ENCODE peak calls at places on chromosomes 1 and 21, in five cellular contexts. F is HEK293T, I is GM12878, O is NT2/D1, V is HepG2. U is an unnamed sample.

GRCh38 chr1:234962340-234962989 is 166.2 kb downstream of the TOMM20 start:
- DNase-seq in F (no peak), I (peak), O (no peak), V (peak), U (no peak)

GRCh38 chr1:25031601-25031965 is 101.5 kb upstream of the RUNX3 start:
- DNase-seq in F (no peak), I (no peak), O (no peak), V (no peak), U (no peak)

GRCh38 chr1:184022651-184023050 is 14.9 kb downstream of the COLGALT2 start:
- DNase-seq in F (no peak), I (no peak), O (no peak), V (no peak), U (no peak)

GRCh38 chr1:160544647-160545046 is 21.6 kb upstream of the SLAMF6 start:
- DNase-seq in F (no peak), I (no peak), O (no peak), V (no peak), U (no peak)

GRCh38 chr1:21520899-21521716 is 11.9 kb downstream of the ALPL start:
- DNase-seq in F (no peak), I (no peak), O (no peak), V (no peak), U (no peak)

GRCh38 chr1:3071507-3072177 is 2.6 kb downstream of the PRDM16 start:
- DNase-seq in F (no peak), I (no peak), O (no peak), V (no peak), U (no peak)

GRCh38 chr21:45874716-45875415 is 106.7 kb upstream of the COL6A1 start:
- DNase-seq in F (no peak), I (no peak), O (no peak), V (peak), U (no peak)

GRCh38 chr1:17919525-17920439 is 164.6 kb downstream of the ACTL8 start:
- DNase-seq in F (peak), I (no peak), O (peak), V (no peak), U (peak)

GRCh38 chr1:17128361-17128760 is 9.1 kb upstream of the PADI2 start:
- DNase-seq in F (no peak), I (no peak), O (no peak), V (no peak), U (no peak)

GRCh38 chr1:212288614-212289013 is 3.4 kb downstream of the PPP2R5A start:
- DNase-seq in F (no peak), I (no peak), O (no peak), V (no peak), U (no peak)

GRCh38 chr1:101275672-101276071 is 38.9 kb downstream of the S1PR1 start:
- DNase-seq in F (no peak), I (no peak), O (no peak), V (no peak), U (no peak)
- TF ChIP-seq SUZ12 in F (no peak), I (no peak), O (no peak), V (no peak), U (no peak)

GRCh38 chr1:96865731-96866684 is 144.4 kb downstream of the PTBP2 start:
- DNase-seq in F (no peak), I (no peak), O (no peak), V (no peak), U (no peak)
- TF ChIP-seq SUZ12 in F (no peak), I (no peak), O (no peak), V (no peak), U (no peak)

GRCh38 chr1:154276797-154277196 is 4.4 kb downstream of the HAX1 start:
- DNase-seq in F (no peak), I (no peak), O (peak), V (no peak), U (no peak)
- TF ChIP-seq SUZ12 in F (no peak), I (no peak), O (no peak), V (no peak), U (no peak)

DNA sequence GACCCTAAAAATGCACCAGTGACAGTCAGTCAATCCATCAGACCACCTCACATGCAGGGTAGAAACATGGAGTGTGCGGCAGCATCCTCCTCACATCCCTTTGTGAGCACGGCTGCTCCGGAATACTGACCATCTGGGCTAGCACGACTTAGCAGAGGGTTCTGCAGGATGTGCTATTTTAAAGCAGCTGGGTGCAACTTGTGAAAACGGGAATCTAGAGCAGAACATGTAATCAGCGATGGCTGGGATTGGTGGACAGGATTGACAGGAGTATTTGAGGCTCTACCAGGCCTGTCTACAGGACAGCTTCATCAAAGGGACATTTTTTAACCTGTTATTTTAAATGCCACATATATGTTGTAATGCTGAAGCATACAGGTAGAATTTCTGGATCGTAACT is 16.8 kb upstream of the PLEKHM2 start:
- DNase-seq in F (no peak), I (no peak), O (no peak), V (no peak), U (no peak)
- TF ChIP-seq SUZ12 in F (no peak), I (no peak), O (no peak), V (no peak), U (no peak)

GRCh38 chr1:4488018-4488417 is 166.4 kb upstream of the AJAP1 start:
- DNase-seq in F (no peak), I (no peak), O (no peak), V (no peak), U (no peak)

GRCh38 chr1:4486408-4487120 is 167.8 kb upstream of the AJAP1 start:
- DNase-seq in F (no peak), I (no peak), O (no peak), V (no peak), U (no peak)

GRCh38 chr1:4483031-4483625 is 171.3 kb upstream of the AJAP1 start:
- DNase-seq in F (no peak), I (no peak), O (no peak), V (no peak), U (no peak)

GRCh38 chr1:4485878-4486277 is 168.5 kb upstream of the AJAP1 start:
- DNase-seq in F (no peak), I (no peak), O (no peak), V (no peak), U (no peak)

DNA sequence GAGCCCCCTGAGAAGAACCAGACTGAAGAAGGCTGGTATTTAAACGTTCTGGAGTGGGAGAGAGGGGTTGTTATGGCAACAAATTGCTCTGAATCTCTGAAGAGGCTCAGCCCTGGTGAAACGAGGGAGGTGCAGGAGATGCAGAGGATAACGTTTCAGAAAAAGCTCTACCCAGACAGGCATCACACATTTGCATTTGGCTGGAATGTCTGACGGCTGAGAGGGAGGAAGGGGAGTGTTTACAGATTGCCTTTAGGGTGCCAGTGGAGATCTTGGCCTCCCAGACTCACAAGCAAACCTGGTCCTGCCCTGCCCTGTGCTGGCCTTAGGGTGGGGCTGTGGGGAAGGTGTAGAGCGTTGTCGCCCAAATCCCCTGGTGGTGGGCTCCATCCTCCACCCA is 169.0 kb upstream of the AJAP1 start:
- DNase-seq in F (no peak), I (no peak), O (peak), V (no peak), U (no peak)
- TF ChIP-seq SUZ12 in F (no peak), I (no peak), O (no peak), V (no peak), U (no peak)

GRCh38 chr1:236907205-236907604 is 97.0 kb downstream of the MT1HL1 start:
- DNase-seq in F (peak), I (no peak), O (no peak), V (no peak), U (no peak)

GRCh38 chr1:236908669-236909068 is 95.6 kb downstream of the MT1HL1 start:
- DNase-seq in F (no peak), I (no peak), O (no peak), V (no peak), U (no peak)

GRCh38 chr1:236904874-236905741 is 99.1 kb downstream of the MT1HL1 start:
- DNase-seq in F (no peak), I (no peak), O (no peak), V (peak), U (no peak)
- TF ChIP-seq SUZ12 in F (no peak), I (no peak), O (no peak), V (no peak), U (no peak)

U was measured in H1.